ENCODE peak calls at places on chromosome 17, in six cellular contexts. I, U, A, C, Z and G are unnamed samples.

GRCh38 chr17:60315650-60316049 is 76.3 kb downstream of the USP32 start:
- ATAC-seq in A (peak), U (no peak), C (peak), Z (no peak), I (no peak), G (no peak)

GRCh38 chr17:40320771-40321501 is 12.0 kb downstream of the RARA start:
- ATAC-seq in A (no peak), C (no peak), U (no peak), Z (no peak), I (no peak), G (no peak)

GRCh38 chr17:7502987-7503386 is 18.8 kb downstream of the POLR2A start:
- ATAC-seq in U (peak), C (peak), Z (no peak), A (peak), I (peak), G (no peak)

GRCh38 chr17:71224824-71225575 is 895.8 kb upstream of the SOX9 start:
- ATAC-seq in A (no peak), C (no peak), I (no peak), Z (no peak), U (peak), G (no peak)

GRCh38 chr17:21177854-21178600 is 35.9 kb downstream of the TMEM11 start:
- ATAC-seq in Z (no peak), U (no peak), A (no peak), C (no peak), I (no peak), G (peak)

GRCh38 chr17:44801880-44802279 is 28.2 kb downstream of the GJC1 start:
- ATAC-seq in A (no peak), Z (no peak), I (no peak), U (no peak), C (no peak), G (no peak)

GRCh38 chr17:61460796-61461585 is 8.8 kb downstream of the TBX4 start:
- ATAC-seq in C (no peak), A (no peak), Z (no peak), U (no peak), I (no peak), G (no peak)

GRCh38 chr17:61467416-61468262 is 15.4 kb downstream of the TBX4 start:
- ATAC-seq in I (no peak), A (peak), Z (peak), C (peak), U (peak), G (no peak)

GRCh38 chr17:5234645-5235576 is at the start of gene SCIMP:
- ATAC-seq in Z (peak), I (peak), A (no peak), C (peak), U (no peak), G (peak)

GRCh38 chr17:14331982-14332298 is 31.1 kb downstream of the HS3ST3B1 start:
- ATAC-seq in I (no peak), Z (no peak), A (no peak), U (no peak), C (no peak), G (no peak)

GRCh38 chr17:5672815-5673430 is 88.6 kb upstream of the NLRP1 start:
- ATAC-seq in U (no peak), A (no peak), C (no peak), Z (no peak), I (no peak), G (no peak)

GRCh38 chr17:45218895-45219661 is 2.6 kb upstream of the FMNL1 start:
- ATAC-seq in Z (peak), A (peak), C (peak), U (peak), I (peak), G (peak)

GRCh38 chr17:65936013-65936412 is 255.9 kb downstream of the CEP112 start:
- ATAC-seq in A (no peak), C (no peak), Z (no peak), U (no peak), I (no peak), G (no peak)

GRCh38 chr17:27917000-27917399 is 23.8 kb upstream of the LYRM9 start:
- ATAC-seq in I (no peak), U (no peak), C (no peak), Z (no peak), A (no peak), G (no peak)

GRCh38 chr17:55814377-55814776 is 63.5 kb downstream of the PCTP start:
- ATAC-seq in U (no peak), C (peak), A (no peak), I (no peak), Z (no peak), G (no peak)

GRCh38 chr17:79574108-79574507 is 36.7 kb downstream of the RBFOX3 start:
- ATAC-seq in U (no peak), A (no peak), Z (no peak), I (no peak), C (no peak), G (no peak)

GRCh38 chr17:74210191-74211140 is 2.9 kb upstream of the TTYH2 start:
- ATAC-seq in Z (peak), U (peak), A (peak), C (peak), I (peak), G (peak)

GRCh38 chr17:18246880-18247612 is 11.5 kb downstream of the FLII start:
- ATAC-seq in Z (peak), I (peak), A (peak), C (peak), U (peak), G (peak)

GRCh38 chr17:4818276-4818675 is 11.3 kb downstream of the PLD2 start:
- ATAC-seq in A (no peak), C (no peak), I (no peak), U (no peak), Z (no peak), G (no peak)

GRCh38 chr17:63842173-63842539 is 329 bp downstream of the SMARCD2 start:
- ATAC-seq in C (no peak), A (peak), I (peak), U (peak), Z (no peak), G (no peak)

GRCh38 chr17:60089097-60089844 is 10.6 kb upstream of the HEATR6 start:
- ATAC-seq in I (peak), U (no peak), Z (peak), A (no peak), C (peak), G (no peak)

GRCh38 chr17:51029568-51030463 is 90.9 kb downstream of the SPAG9 start:
- ATAC-seq in Z (peak), I (peak), A (no peak), C (peak), U (peak), G (no peak)

GRCh38 chr17:65914784-65915342 is 277.1 kb downstream of the CEP112 start:
- ATAC-seq in A (no peak), I (peak), Z (peak), U (no peak), C (no peak), G (peak)

GRCh38 chr17:42252528-42253172 is 23.5 kb downstream of the STAT5B start:
- ATAC-seq in U (peak), Z (no peak), I (no peak), A (no peak), C (no peak), G (peak)

GRCh38 chr17:2055494-2056220 is 754 bp downstream of the HIC1 start:
- ATAC-seq in I (no peak), A (no peak), U (no peak), Z (no peak), C (no peak), G (no peak)

GRCh38 chr17:67594115-67594878 is 123.4 kb upstream of the NOL11 start:
- ATAC-seq in I (no peak), Z (no peak), A (peak), U (no peak), C (peak), G (no peak)

GRCh38 chr17:16380640-16381495 is at the start of gene UBB:
- ATAC-seq in U (peak), Z (peak), C (peak), A (peak), I (peak), G (peak)

GRCh38 chr17:40068584-40068916 is 5.8 kb downstream of the THRA start:
- ATAC-seq in C (no peak), A (no peak), U (no peak), Z (no peak), I (no peak), G (no peak)

GRCh38 chr17:70022175-70022574 is 52.9 kb upstream of the KCNJ16 start:
- ATAC-seq in I (no peak), Z (no peak), A (no peak), C (no peak), U (peak), G (no peak)

GRCh38 chr17:37483311-37484039 is 6.2 kb upstream of the DUSP14 start:
- ATAC-seq in I (no peak), Z (no peak), A (no peak), C (no peak), U (peak), G (no peak)

GRCh38 chr17:40063915-40064531 is 1.3 kb downstream of the THRA start:
- ATAC-seq in A (no peak), Z (no peak), I (no peak), C (no peak), U (no peak), G (no peak)

GRCh38 chr17:17985555-17985954 is 12.9 kb downstream of the DRC3 start:
- ATAC-seq in I (no peak), A (no peak), U (peak), C (no peak), Z (no peak), G (no peak)